ENCODE peak calls at places on chromosome 2, in eight cellular contexts. One of them, this sample, is unnamed.

GRCh38 chr2:239456940-239457339 is 56.1 kb upstream of the HDAC4 start:
- DNase-seq in A549: no peak
- DNase-seq in suprapubic skin: peak; percentile 31
- DNase-seq in stomach: no peak
- DNase-seq in ovary: no peak
- DNase-seq in sigmoid colon: no peak
- DNase-seq in tibial nerve: no peak
- DNase-seq in GM12878: no peak
- DNase-seq in this sample: no peak

GRCh38 chr2:206619011-206619410 is 23.3 kb upstream of the FAM237A start:
- DNase-seq in A549: no peak
- DNase-seq in suprapubic skin: no peak
- DNase-seq in stomach: no peak
- DNase-seq in ovary: no peak
- DNase-seq in sigmoid colon: no peak
- DNase-seq in tibial nerve: no peak
- DNase-seq in GM12878: no peak
- DNase-seq in this sample: no peak

GRCh38 chr2:64374686-64375085 is 79.3 kb upstream of the LGALSL start:
- DNase-seq in A549: no peak
- DNase-seq in suprapubic skin: no peak
- DNase-seq in stomach: peak; percentile 31
- DNase-seq in ovary: no peak
- DNase-seq in sigmoid colon: no peak
- DNase-seq in tibial nerve: no peak
- DNase-seq in GM12878: no peak
- DNase-seq in this sample: no peak

GRCh38 chr2:219769044-219770030 is 141.9 kb downstream of the SLC4A3 start:
- DNase-seq in A549: no peak
- DNase-seq in suprapubic skin: no peak
- DNase-seq in stomach: no peak
- DNase-seq in ovary: peak; percentile 81
- DNase-seq in sigmoid colon: no peak
- DNase-seq in tibial nerve: no peak
- DNase-seq in GM12878: no peak
- DNase-seq in this sample: no peak

GRCh38 chr2:7977900-7978299 is 704.0 kb upstream of the ID2 start:
- DNase-seq in A549: no peak
- DNase-seq in suprapubic skin: no peak
- DNase-seq in stomach: no peak
- DNase-seq in ovary: no peak
- DNase-seq in sigmoid colon: no peak
- DNase-seq in tibial nerve: no peak
- DNase-seq in GM12878: no peak
- DNase-seq in this sample: no peak

GRCh38 chr2:42959148-42959992 is 167.0 kb upstream of the HAAO start:
- DNase-seq in A549: no peak
- DNase-seq in suprapubic skin: no peak
- DNase-seq in stomach: no peak
- DNase-seq in ovary: peak; percentile 91
- DNase-seq in sigmoid colon: peak; percentile 86
- DNase-seq in tibial nerve: peak; percentile 72
- DNase-seq in GM12878: no peak
- DNase-seq in this sample: no peak

GRCh38 chr2:43824512-43824911 is 14.1 kb downstream of the ABCG5 start:
- DNase-seq in A549: no peak
- DNase-seq in suprapubic skin: no peak
- DNase-seq in stomach: no peak
- DNase-seq in ovary: no peak
- DNase-seq in sigmoid colon: no peak
- DNase-seq in tibial nerve: no peak
- DNase-seq in GM12878: no peak
- DNase-seq in this sample: no peak

GRCh38 chr2:27878825-27879224 is 11.4 kb downstream of the RBKS start:
- DNase-seq in A549: no peak
- DNase-seq in suprapubic skin: no peak
- DNase-seq in stomach: no peak
- DNase-seq in ovary: no peak
- DNase-seq in sigmoid colon: no peak
- DNase-seq in tibial nerve: no peak
- DNase-seq in GM12878: no peak
- DNase-seq in this sample: no peak

GRCh38 chr2:6556755-6557154 is 309.0 kb downstream of the CMPK2 start:
- DNase-seq in A549: no peak
- DNase-seq in suprapubic skin: no peak
- DNase-seq in stomach: no peak
- DNase-seq in ovary: no peak
- DNase-seq in sigmoid colon: no peak
- DNase-seq in tibial nerve: no peak
- DNase-seq in GM12878: no peak
- DNase-seq in this sample: no peak

GRCh38 chr2:28752608-28752984 is 966 bp downstream of the PPP1CB start:
- DNase-seq in A549: no peak
- DNase-seq in suprapubic skin: no peak
- DNase-seq in stomach: no peak
- DNase-seq in ovary: no peak
- DNase-seq in sigmoid colon: no peak
- DNase-seq in tibial nerve: no peak
- DNase-seq in GM12878: no peak
- DNase-seq in this sample: no peak

GRCh38 chr2:15805206-15805605 is 135.1 kb upstream of the MYCN start:
- DNase-seq in A549: no peak
- DNase-seq in suprapubic skin: no peak
- DNase-seq in stomach: no peak
- DNase-seq in ovary: no peak
- DNase-seq in sigmoid colon: no peak
- DNase-seq in tibial nerve: no peak
- DNase-seq in GM12878: no peak
- DNase-seq in this sample: no peak

GRCh38 chr2:88545118-88545517 is 82.1 kb downstream of the EIF2AK3 start:
- DNase-seq in A549: peak; percentile 65
- DNase-seq in suprapubic skin: no peak
- DNase-seq in stomach: no peak
- DNase-seq in ovary: no peak
- DNase-seq in sigmoid colon: no peak
- DNase-seq in tibial nerve: no peak
- DNase-seq in GM12878: no peak
- DNase-seq in this sample: no peak

GRCh38 chr2:109242222-109242653 is 113.2 kb downstream of the SH3RF3 start:
- DNase-seq in A549: no peak
- DNase-seq in suprapubic skin: peak; percentile 72
- DNase-seq in stomach: no peak
- DNase-seq in ovary: no peak
- DNase-seq in sigmoid colon: peak; percentile 74
- DNase-seq in tibial nerve: no peak
- DNase-seq in GM12878: no peak
- DNase-seq in this sample: no peak

GRCh38 chr2:162732946-162733698 is 105.4 kb downstream of the KCNH7 start:
- DNase-seq in A549: no peak
- DNase-seq in suprapubic skin: no peak
- DNase-seq in stomach: peak; percentile 69
- DNase-seq in ovary: no peak
- DNase-seq in sigmoid colon: no peak
- DNase-seq in tibial nerve: no peak
- DNase-seq in GM12878: peak; percentile 20
- DNase-seq in this sample: peak; percentile 24

GRCh38 chr2:128424406-128424805 is 105.7 kb upstream of the HS6ST1 start:
- DNase-seq in A549: no peak
- DNase-seq in suprapubic skin: peak; percentile 8
- DNase-seq in stomach: peak; percentile 17
- DNase-seq in ovary: peak; percentile 1
- DNase-seq in sigmoid colon: peak; percentile 19
- DNase-seq in tibial nerve: no peak
- DNase-seq in GM12878: no peak
- DNase-seq in this sample: no peak

GRCh38 chr2:221137385-221137784 is 434.7 kb downstream of the EPHA4 start:
- DNase-seq in A549: no peak
- DNase-seq in suprapubic skin: no peak
- DNase-seq in stomach: no peak
- DNase-seq in ovary: no peak
- DNase-seq in sigmoid colon: no peak
- DNase-seq in tibial nerve: no peak
- DNase-seq in GM12878: no peak
- DNase-seq in this sample: no peak

GRCh38 chr2:221130431-221130830 is 441.7 kb downstream of the EPHA4 start:
- DNase-seq in A549: no peak
- DNase-seq in suprapubic skin: no peak
- DNase-seq in stomach: no peak
- DNase-seq in ovary: no peak
- DNase-seq in sigmoid colon: no peak
- DNase-seq in tibial nerve: no peak
- DNase-seq in GM12878: no peak
- DNase-seq in this sample: no peak

GRCh38 chr2:221133941-221134340 is 438.2 kb downstream of the EPHA4 start:
- DNase-seq in A549: no peak
- DNase-seq in suprapubic skin: no peak
- DNase-seq in stomach: no peak
- DNase-seq in ovary: no peak
- DNase-seq in sigmoid colon: no peak
- DNase-seq in tibial nerve: no peak
- DNase-seq in GM12878: no peak
- DNase-seq in this sample: no peak

GRCh38 chr2:221135699-221136098 is 436.4 kb downstream of the EPHA4 start:
- DNase-seq in A549: no peak
- DNase-seq in suprapubic skin: no peak
- DNase-seq in stomach: no peak
- DNase-seq in ovary: no peak
- DNase-seq in sigmoid colon: no peak
- DNase-seq in tibial nerve: no peak
- DNase-seq in GM12878: no peak
- DNase-seq in this sample: no peak

GRCh38 chr2:221134718-221135117 is 437.4 kb downstream of the EPHA4 start:
- DNase-seq in A549: no peak
- DNase-seq in suprapubic skin: no peak
- DNase-seq in stomach: no peak
- DNase-seq in ovary: no peak
- DNase-seq in sigmoid colon: no peak
- DNase-seq in tibial nerve: no peak
- DNase-seq in GM12878: no peak
- DNase-seq in this sample: no peak
- H3K27ac ChIP-seq in A549: no peak overlapping the region
- H3K27ac ChIP-seq in suprapubic skin: no peak overlapping the region
- H3K27ac ChIP-seq in stomach: no peak overlapping the region
- H3K27ac ChIP-seq in ovary: no peak overlapping the region
- H3K27ac ChIP-seq in sigmoid colon: no peak overlapping the region
- H3K27ac ChIP-seq in tibial nerve: no peak overlapping the region
- H3K27ac ChIP-seq in GM12878: no peak overlapping the region
- H3K27ac ChIP-seq in this sample: no peak overlapping the region

GRCh38 chr2:69961496-69961895 is at the start of gene ASPRV1:
- DNase-seq in A549: no peak
- DNase-seq in suprapubic skin: no peak
- DNase-seq in stomach: no peak
- DNase-seq in ovary: no peak
- DNase-seq in sigmoid colon: no peak
- DNase-seq in tibial nerve: no peak
- DNase-seq in GM12878: no peak
- DNase-seq in this sample: no peak
- TF ChIP-seq EP300 in A549: no peak
- TF ChIP-seq EP300 in suprapubic skin: no peak
- TF ChIP-seq EP300 in stomach: no peak
- TF ChIP-seq EP300 in ovary: no peak
- TF ChIP-seq EP300 in sigmoid colon: no peak
- TF ChIP-seq EP300 in tibial nerve: no peak
- TF ChIP-seq EP300 in GM12878: no peak
- TF ChIP-seq EP300 in this sample: no peak

DNA sequence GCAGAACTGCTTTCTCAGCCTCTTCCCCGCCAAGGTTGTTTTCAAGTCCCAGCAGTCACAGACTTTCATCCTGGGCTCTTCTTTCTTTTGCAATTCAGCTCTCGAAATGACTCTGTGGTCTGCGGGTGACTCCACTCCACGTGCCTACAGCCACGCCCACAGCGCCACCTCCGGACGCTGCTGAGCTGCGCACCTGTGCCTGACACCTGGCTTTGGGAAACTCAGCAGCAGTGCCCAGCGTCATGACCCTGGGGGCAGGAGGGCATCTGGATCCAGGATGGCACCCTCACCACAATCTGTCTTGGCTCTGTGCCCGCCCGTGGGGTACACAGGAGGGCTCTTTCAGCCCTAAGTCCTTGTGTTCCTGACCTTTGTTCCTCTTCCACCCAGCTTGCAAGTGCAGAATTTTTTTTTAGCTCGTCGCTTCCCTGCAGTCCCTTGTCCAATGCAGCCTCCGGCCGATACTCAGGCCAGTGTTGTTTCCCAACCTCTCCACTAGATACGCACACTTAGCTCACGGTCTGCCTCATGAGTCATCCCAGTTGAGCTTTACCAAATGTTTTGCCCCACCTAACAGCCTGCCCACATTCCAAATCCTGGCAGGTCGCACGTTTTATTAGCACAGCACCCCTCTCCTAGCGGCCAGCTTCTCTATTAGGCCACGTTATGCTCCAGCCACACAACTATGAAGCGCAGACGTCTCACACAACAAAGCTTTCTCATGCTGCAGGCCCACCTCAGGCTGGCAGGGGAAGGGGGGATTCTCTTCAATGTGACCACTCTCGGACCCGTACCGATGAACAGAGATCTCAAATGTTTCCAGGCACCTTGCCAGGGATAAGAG is 6.5 kb upstream of the CAPN10 start:
- DNase-seq in A549: no peak
- DNase-seq in suprapubic skin: no peak
- DNase-seq in stomach: peak; percentile 78
- DNase-seq in ovary: peak; percentile 71
- DNase-seq in sigmoid colon: peak; percentile 88
- DNase-seq in tibial nerve: no peak
- DNase-seq in GM12878: peak; percentile 62
- DNase-seq in this sample: peak; percentile 84
- H3K27ac ChIP-seq in A549: peak overlapping the region; percentile 81
- H3K27ac ChIP-seq in suprapubic skin: peak overlapping the region; percentile 78
- H3K27ac ChIP-seq in stomach: peak overlapping the region; percentile 75
- H3K27ac ChIP-seq in ovary: peak overlapping the region; percentile 47
- H3K27ac ChIP-seq in sigmoid colon: peak overlapping the region; percentile 69
- H3K27ac ChIP-seq in tibial nerve: peak overlapping the region; percentile 77
- H3K27ac ChIP-seq in GM12878: peak overlapping the region; percentile 62
- H3K27ac ChIP-seq in this sample: peak overlapping the region; percentile 23

GRCh38 chr2:169799555-169799954 is 884 bp downstream of the SSB start:
- DNase-seq in A549: no peak
- DNase-seq in suprapubic skin: no peak
- DNase-seq in stomach: no peak
- DNase-seq in ovary: no peak
- DNase-seq in sigmoid colon: no peak
- DNase-seq in tibial nerve: no peak
- DNase-seq in GM12878: no peak
- DNase-seq in this sample: no peak

GRCh38 chr2:169808211-169808610 is 9.5 kb downstream of the SSB start:
- DNase-seq in A549: no peak
- DNase-seq in suprapubic skin: no peak
- DNase-seq in stomach: no peak
- DNase-seq in ovary: no peak
- DNase-seq in sigmoid colon: no peak
- DNase-seq in tibial nerve: no peak
- DNase-seq in GM12878: no peak
- DNase-seq in this sample: no peak

GRCh38 chr2:169798718-169799495 is at the start of gene SSB:
- DNase-seq in A549: peak; percentile 87
- DNase-seq in suprapubic skin: peak; percentile 93
- DNase-seq in stomach: peak; percentile 90
- DNase-seq in ovary: peak; percentile 95
- DNase-seq in sigmoid colon: peak; percentile 95
- DNase-seq in tibial nerve: peak; percentile 77
- DNase-seq in GM12878: peak; percentile 85
- DNase-seq in this sample: peak; percentile 94

GRCh38 chr2:169806586-169806985 is 7.9 kb downstream of the SSB start:
- DNase-seq in A549: no peak
- DNase-seq in suprapubic skin: no peak
- DNase-seq in stomach: no peak
- DNase-seq in ovary: no peak
- DNase-seq in sigmoid colon: no peak
- DNase-seq in tibial nerve: no peak
- DNase-seq in GM12878: no peak
- DNase-seq in this sample: no peak

GRCh38 chr2:169803480-169803879 is 4.8 kb downstream of the SSB start:
- DNase-seq in A549: no peak
- DNase-seq in suprapubic skin: no peak
- DNase-seq in stomach: no peak
- DNase-seq in ovary: no peak
- DNase-seq in sigmoid colon: no peak
- DNase-seq in tibial nerve: no peak
- DNase-seq in GM12878: no peak
- DNase-seq in this sample: no peak
- TF ChIP-seq EP300 in A549: no peak
- TF ChIP-seq EP300 in suprapubic skin: no peak
- TF ChIP-seq EP300 in stomach: no peak
- TF ChIP-seq EP300 in ovary: no peak
- TF ChIP-seq EP300 in sigmoid colon: no peak
- TF ChIP-seq EP300 in tibial nerve: no peak
- TF ChIP-seq EP300 in GM12878: no peak
- TF ChIP-seq EP300 in this sample: no peak

This sample was measured in transverse colon.